ENCODE peak calls at places on chromosomes 12 and 14, in nine cellular contexts. One of them, this sample, is unnamed.

GRCh38 chr12:1356285-1356684 is 238.1 kb downstream of the FBXL14 start:
- DNase-seq in RWPE2: no peak
- DNase-seq in heart left ventricle: no peak
- DNase-seq in GM04504: no peak
- DNase-seq in T-helper 1 cell: no peak
- DNase-seq in NCI-H82: no peak
- DNase-seq in fibroblast of lung: no peak
- DNase-seq in osteocyte: no peak
- DNase-seq in SW 1271: no peak
- DNase-seq in this sample: no peak

GRCh38 chr12:72632286-72632685 is 360.1 kb downstream of the TRHDE start:
- DNase-seq in SW 1271: no peak
- DNase-seq in T-helper 1 cell: no peak
- DNase-seq in RWPE2: no peak
- DNase-seq in NCI-H82: no peak
- DNase-seq in heart left ventricle: no peak
- DNase-seq in GM04504: no peak
- DNase-seq in osteocyte: no peak
- DNase-seq in fibroblast of lung: peak
- DNase-seq in this sample: no peak

GRCh38 chr14:21476526-21476924 is 234 bp downstream of the RAB2B start:
- DNase-seq in NCI-H82: no peak
- DNase-seq in heart left ventricle: peak
- DNase-seq in RWPE2: peak
- DNase-seq in SW 1271: no peak
- DNase-seq in osteocyte: peak
- DNase-seq in T-helper 1 cell: peak
- DNase-seq in GM04504: no peak
- DNase-seq in fibroblast of lung: peak
- DNase-seq in this sample: peak

GRCh38 chr12:21516281-21516680 is 9.8 kb upstream of the SPX start:
- DNase-seq in fibroblast of lung: no peak
- DNase-seq in SW 1271: no peak
- DNase-seq in GM04504: no peak
- DNase-seq in heart left ventricle: no peak
- DNase-seq in NCI-H82: no peak
- DNase-seq in RWPE2: no peak
- DNase-seq in osteocyte: no peak
- DNase-seq in T-helper 1 cell: no peak
- DNase-seq in this sample: no peak

GRCh38 chr12:45914090-45914489 is 76.3 kb downstream of the SCAF11 start:
- DNase-seq in heart left ventricle: no peak
- DNase-seq in osteocyte: no peak
- DNase-seq in T-helper 1 cell: no peak
- DNase-seq in fibroblast of lung: peak
- DNase-seq in RWPE2: no peak
- DNase-seq in GM04504: peak
- DNase-seq in NCI-H82: peak
- DNase-seq in SW 1271: no peak
- DNase-seq in this sample: peak

GRCh38 chr14:69955855-69956567 is 76.8 kb downstream of the SMOC1 start:
- DNase-seq in NCI-H82: peak
- DNase-seq in SW 1271: no peak
- DNase-seq in heart left ventricle: no peak
- DNase-seq in T-helper 1 cell: no peak
- DNase-seq in osteocyte: no peak
- DNase-seq in GM04504: no peak
- DNase-seq in fibroblast of lung: no peak
- DNase-seq in RWPE2: no peak
- DNase-seq in this sample: no peak

GRCh38 chr14:94617988-94618822 is 6.0 kb downstream of the SERPINA3 start:
- DNase-seq in osteocyte: no peak
- DNase-seq in fibroblast of lung: no peak
- DNase-seq in SW 1271: no peak
- DNase-seq in T-helper 1 cell: no peak
- DNase-seq in NCI-H82: no peak
- DNase-seq in RWPE2: no peak
- DNase-seq in GM04504: no peak
- DNase-seq in heart left ventricle: no peak
- DNase-seq in this sample: no peak

GRCh38 chr12:73421832-73422231 is 1115.8 kb upstream of the ATXN7L3B start:
- DNase-seq in fibroblast of lung: peak
- DNase-seq in RWPE2: no peak
- DNase-seq in heart left ventricle: no peak
- DNase-seq in SW 1271: peak
- DNase-seq in GM04504: no peak
- DNase-seq in T-helper 1 cell: no peak
- DNase-seq in NCI-H82: no peak
- DNase-seq in osteocyte: no peak
- DNase-seq in this sample: no peak

GRCh38 chr12:46692606-46693005 is 133.2 kb downstream of the SLC38A4 start:
- DNase-seq in NCI-H82: no peak
- DNase-seq in RWPE2: no peak
- DNase-seq in GM04504: no peak
- DNase-seq in SW 1271: no peak
- DNase-seq in osteocyte: no peak
- DNase-seq in heart left ventricle: no peak
- DNase-seq in T-helper 1 cell: no peak
- DNase-seq in fibroblast of lung: no peak
- DNase-seq in this sample: no peak

GRCh38 chr14:105313381-105314286 is 914 bp upstream of the PACS2 start:
- DNase-seq in RWPE2: no peak
- DNase-seq in fibroblast of lung: no peak
- DNase-seq in heart left ventricle: peak
- DNase-seq in GM04504: no peak
- DNase-seq in osteocyte: no peak
- DNase-seq in SW 1271: no peak
- DNase-seq in NCI-H82: peak
- DNase-seq in T-helper 1 cell: no peak
- DNase-seq in this sample: no peak

GRCh38 chr14:100317897-100318808 is 5.0 kb upstream of the SLC25A47 start:
- DNase-seq in fibroblast of lung: peak
- DNase-seq in GM04504: no peak
- DNase-seq in T-helper 1 cell: peak
- DNase-seq in osteocyte: no peak
- DNase-seq in RWPE2: no peak
- DNase-seq in SW 1271: no peak
- DNase-seq in NCI-H82: no peak
- DNase-seq in heart left ventricle: peak
- DNase-seq in this sample: peak

GRCh38 chr12:121858662-121859572 is at the start of gene HPD:
- DNase-seq in GM04504: peak
- DNase-seq in RWPE2: no peak
- DNase-seq in osteocyte: no peak
- DNase-seq in T-helper 1 cell: no peak
- DNase-seq in fibroblast of lung: peak
- DNase-seq in heart left ventricle: peak
- DNase-seq in NCI-H82: no peak
- DNase-seq in SW 1271: no peak
- DNase-seq in this sample: no peak

GRCh38 chr12:24679135-24679534 is 269.8 kb downstream of the BCAT1 start:
- DNase-seq in NCI-H82: no peak
- DNase-seq in fibroblast of lung: peak
- DNase-seq in GM04504: no peak
- DNase-seq in osteocyte: no peak
- DNase-seq in T-helper 1 cell: no peak
- DNase-seq in RWPE2: no peak
- DNase-seq in SW 1271: no peak
- DNase-seq in heart left ventricle: no peak
- DNase-seq in this sample: no peak

GRCh38 chr12:130658561-130658960 is 57.5 kb downstream of the RIMBP2 start:
- DNase-seq in NCI-H82: no peak
- DNase-seq in fibroblast of lung: no peak
- DNase-seq in osteocyte: no peak
- DNase-seq in heart left ventricle: no peak
- DNase-seq in T-helper 1 cell: no peak
- DNase-seq in GM04504: no peak
- DNase-seq in SW 1271: no peak
- DNase-seq in RWPE2: no peak
- DNase-seq in this sample: no peak

GRCh38 chr12:111785651-111786050 is 18.9 kb downstream of the ALDH2 start:
- DNase-seq in heart left ventricle: no peak
- DNase-seq in fibroblast of lung: peak
- DNase-seq in GM04504: no peak
- DNase-seq in NCI-H82: no peak
- DNase-seq in osteocyte: no peak
- DNase-seq in RWPE2: no peak
- DNase-seq in SW 1271: no peak
- DNase-seq in T-helper 1 cell: no peak
- DNase-seq in this sample: no peak

GRCh38 chr14:56172571-56172971 is 54.4 kb downstream of the PELI2 start:
- DNase-seq in T-helper 1 cell: no peak
- DNase-seq in fibroblast of lung: peak
- DNase-seq in NCI-H82: no peak
- DNase-seq in SW 1271: no peak
- DNase-seq in RWPE2: no peak
- DNase-seq in GM04504: no peak
- DNase-seq in heart left ventricle: no peak
- DNase-seq in osteocyte: no peak
- DNase-seq in this sample: peak

GRCh38 chr14:51922624-51923023 is 62.2 kb downstream of the GNG2 start:
- DNase-seq in RWPE2: no peak
- DNase-seq in SW 1271: no peak
- DNase-seq in T-helper 1 cell: no peak
- DNase-seq in fibroblast of lung: peak
- DNase-seq in GM04504: no peak
- DNase-seq in NCI-H82: no peak
- DNase-seq in heart left ventricle: no peak
- DNase-seq in osteocyte: no peak
- DNase-seq in this sample: no peak

GRCh38 chr12:116534341-116535121 is 24.6 kb upstream of the MAP1LC3B2 start:
- DNase-seq in fibroblast of lung: peak
- DNase-seq in heart left ventricle: no peak
- DNase-seq in RWPE2: no peak
- DNase-seq in GM04504: no peak
- DNase-seq in NCI-H82: peak
- DNase-seq in osteocyte: no peak
- DNase-seq in SW 1271: no peak
- DNase-seq in T-helper 1 cell: no peak
- DNase-seq in this sample: no peak

GRCh38 chr14:96616168-96616681 is 114.0 kb downstream of the PAPOLA start:
- DNase-seq in SW 1271: no peak
- DNase-seq in RWPE2: no peak
- DNase-seq in osteocyte: no peak
- DNase-seq in GM04504: no peak
- DNase-seq in fibroblast of lung: no peak
- DNase-seq in NCI-H82: peak
- DNase-seq in T-helper 1 cell: no peak
- DNase-seq in heart left ventricle: no peak
- DNase-seq in this sample: no peak

GRCh38 chr12:46358325-46358700 is 14.3 kb downstream of the SLC38A2 start:
- DNase-seq in RWPE2: no peak
- DNase-seq in SW 1271: no peak
- DNase-seq in heart left ventricle: no peak
- DNase-seq in NCI-H82: no peak
- DNase-seq in osteocyte: no peak
- DNase-seq in fibroblast of lung: no peak
- DNase-seq in T-helper 1 cell: no peak
- DNase-seq in GM04504: no peak
- DNase-seq in this sample: no peak

GRCh38 chr12:124947561-124948398 is 33.3 kb upstream of the UBC start:
- DNase-seq in fibroblast of lung: no peak
- DNase-seq in SW 1271: no peak
- DNase-seq in GM04504: no peak
- DNase-seq in NCI-H82: no peak
- DNase-seq in heart left ventricle: peak
- DNase-seq in T-helper 1 cell: no peak
- DNase-seq in RWPE2: no peak
- DNase-seq in osteocyte: no peak
- DNase-seq in this sample: no peak

GRCh38 chr12:53378705-53379388 is 1.1 kb upstream of the SP1 start:
- DNase-seq in GM04504: no peak
- DNase-seq in NCI-H82: peak
- DNase-seq in heart left ventricle: no peak
- DNase-seq in SW 1271: no peak
- DNase-seq in osteocyte: no peak
- DNase-seq in T-helper 1 cell: no peak
- DNase-seq in fibroblast of lung: no peak
- DNase-seq in RWPE2: no peak
- DNase-seq in this sample: no peak

GRCh38 chr12:9869307-9870161 is at the start of gene CLEC2B:
- DNase-seq in RWPE2: no peak
- DNase-seq in heart left ventricle: no peak
- DNase-seq in T-helper 1 cell: no peak
- DNase-seq in SW 1271: no peak
- DNase-seq in GM04504: peak
- DNase-seq in fibroblast of lung: peak
- DNase-seq in osteocyte: no peak
- DNase-seq in NCI-H82: no peak
- DNase-seq in this sample: peak

GRCh38 chr14:78633747-78634146 is 463.6 kb downstream of the NRXN3 start:
- DNase-seq in T-helper 1 cell: no peak
- DNase-seq in GM04504: no peak
- DNase-seq in NCI-H82: peak
- DNase-seq in RWPE2: no peak
- DNase-seq in fibroblast of lung: no peak
- DNase-seq in heart left ventricle: no peak
- DNase-seq in SW 1271: no peak
- DNase-seq in osteocyte: no peak
- DNase-seq in this sample: no peak

GRCh38 chr14:52400846-52401245 is 86.7 kb downstream of the PTGER2 start:
- DNase-seq in SW 1271: no peak
- DNase-seq in T-helper 1 cell: no peak
- DNase-seq in GM04504: no peak
- DNase-seq in heart left ventricle: no peak
- DNase-seq in NCI-H82: no peak
- DNase-seq in fibroblast of lung: no peak
- DNase-seq in RWPE2: no peak
- DNase-seq in osteocyte: no peak
- DNase-seq in this sample: no peak

GRCh38 chr14:20578325-20578724 is 9.5 kb downstream of the RNASE11 start:
- DNase-seq in osteocyte: no peak
- DNase-seq in NCI-H82: no peak
- DNase-seq in T-helper 1 cell: no peak
- DNase-seq in GM04504: no peak
- DNase-seq in fibroblast of lung: no peak
- DNase-seq in RWPE2: no peak
- DNase-seq in SW 1271: no peak
- DNase-seq in heart left ventricle: no peak
- DNase-seq in this sample: no peak

GRCh38 chr14:61950340-61950739 is 188.1 kb downstream of the SNAPC1 start:
- DNase-seq in NCI-H82: peak
- DNase-seq in T-helper 1 cell: no peak
- DNase-seq in heart left ventricle: no peak
- DNase-seq in SW 1271: no peak
- DNase-seq in GM04504: no peak
- DNase-seq in RWPE2: no peak
- DNase-seq in osteocyte: no peak
- DNase-seq in fibroblast of lung: no peak
- DNase-seq in this sample: no peak

GRCh38 chr12:44367916-44368315 is 508.2 kb downstream of the NELL2 start:
- DNase-seq in fibroblast of lung: no peak
- DNase-seq in SW 1271: no peak
- DNase-seq in GM04504: no peak
- DNase-seq in heart left ventricle: no peak
- DNase-seq in RWPE2: no peak
- DNase-seq in T-helper 1 cell: no peak
- DNase-seq in NCI-H82: no peak
- DNase-seq in osteocyte: no peak
- DNase-seq in this sample: no peak

GRCh38 chr12:57694459-57695019 is 607 bp downstream of the OS9 start:
- DNase-seq in SW 1271: no peak
- DNase-seq in NCI-H82: peak
- DNase-seq in GM04504: no peak
- DNase-seq in RWPE2: no peak
- DNase-seq in heart left ventricle: no peak
- DNase-seq in osteocyte: no peak
- DNase-seq in T-helper 1 cell: no peak
- DNase-seq in fibroblast of lung: no peak
- DNase-seq in this sample: no peak

GRCh38 chr12:40325349-40325960 is 100.7 kb downstream of the LRRK2 start:
- DNase-seq in fibroblast of lung: peak
- DNase-seq in SW 1271: no peak
- DNase-seq in heart left ventricle: no peak
- DNase-seq in NCI-H82: peak
- DNase-seq in GM04504: no peak
- DNase-seq in T-helper 1 cell: no peak
- DNase-seq in RWPE2: no peak
- DNase-seq in osteocyte: no peak
- DNase-seq in this sample: peak

GRCh38 chr12:106288510-106289195 is 13.9 kb upstream of the TCP11L2 start:
- DNase-seq in heart left ventricle: no peak
- DNase-seq in T-helper 1 cell: no peak
- DNase-seq in NCI-H82: no peak
- DNase-seq in SW 1271: no peak
- DNase-seq in osteocyte: no peak
- DNase-seq in fibroblast of lung: peak
- DNase-seq in GM04504: peak
- DNase-seq in RWPE2: no peak
- DNase-seq in this sample: peak